ENCODE peak calls at places on chromosomes 2 and 18, in seven cellular contexts. R, B, S, L, O, Z and C are unnamed samples.

GRCh38 chr2:162475661-162476060 is 131.7 kb downstream of the GCA start:
- DNase-seq in L (peak; percentile 6), R (peak; percentile 67), O (no peak), B (peak; percentile 78), S (no peak), Z (peak; percentile 97), C (no peak)

GRCh38 chr18:3245185-3245564 is 2.4 kb upstream of the MYL12A start:
- DNase-seq in B (no peak), S (no peak), Z (no peak), L (no peak), R (no peak), O (no peak), C (no peak)

GRCh38 chr2:106105151-106105922 is 88.8 kb downstream of the UXS1 start:
- DNase-seq in O (no peak), L (no peak), S (no peak), Z (peak; percentile 14), R (no peak), B (no peak), C (no peak)

GRCh38 chr2:42962521-42962953 is 170.2 kb upstream of the HAAO start:
- DNase-seq in Z (no peak), L (peak; percentile 52), B (no peak), S (no peak), R (no peak), O (no peak), C (no peak)

GRCh38 chr2:38454081-38454480 is 77.0 kb upstream of the ATL2 start:
- DNase-seq in R (no peak), O (no peak), B (no peak), Z (no peak), S (no peak), L (no peak), C (no peak)

GRCh38 chr2:11932053-11932512 is 185.7 kb downstream of the LPIN1 start:
- DNase-seq in L (no peak), S (no peak), O (no peak), R (no peak), B (no peak), Z (no peak), C (no peak)

GRCh38 chr18:9629709-9630108 is 15.3 kb upstream of the PPP4R1 start:
- DNase-seq in L (peak; percentile 87), B (no peak), O (no peak), Z (no peak), R (no peak), S (no peak), C (no peak)

GRCh38 chr2:240478346-240479110 is 43.1 kb downstream of the GPC1 start:
- DNase-seq in R (no peak), Z (no peak), S (no peak), B (no peak), O (no peak), L (no peak), C (no peak)

GRCh38 chr2:210459407-210459806 is 17.2 kb downstream of the LANCL1 start:
- DNase-seq in Z (no peak), L (no peak), O (no peak), R (no peak), S (no peak), B (no peak), C (no peak)

GRCh38 chr18:24530630-24531111 is 70.2 kb downstream of the HRH4 start:
- DNase-seq in R (no peak), O (no peak), S (no peak), Z (no peak), B (peak; percentile 80), L (peak; percentile 65), C (no peak)

GRCh38 chr2:11073791-11074190 is 81.5 kb upstream of the SLC66A3 start:
- DNase-seq in S (no peak), O (no peak), R (no peak), L (peak; percentile 14), B (no peak), Z (no peak), C (no peak)

GRCh38 chr2:212264227-212264626 is 274.4 kb downstream of the ERBB4 start:
- DNase-seq in Z (no peak), B (no peak), O (no peak), R (no peak), L (no peak), S (no peak), C (no peak)

GRCh38 chr2:27255660-27256059 is 7.2 kb downstream of the SLC30A3 start:
- DNase-seq in L (peak; percentile 55), O (no peak), R (no peak), Z (no peak), B (no peak), S (no peak), C (no peak)

GRCh38 chr2:1750935-1751767 is 6.8 kb upstream of the PXDN start:
- DNase-seq in B (peak; percentile 83), S (no peak), L (peak; percentile 80), R (peak; percentile 64), O (peak; percentile 77), Z (peak; percentile 73), C (peak; percentile 32)

GRCh38 chr2:53353372-53354111 is 414.1 kb upstream of the CHAC2 start:
- DNase-seq in Z (no peak), L (peak; percentile 73), S (no peak), R (no peak), O (no peak), B (no peak), C (no peak)

GRCh38 chr2:194346189-194346588 is 1310.8 kb upstream of the SLC39A10 start:
- DNase-seq in R (no peak), Z (no peak), S (no peak), L (no peak), O (no peak), B (no peak), C (no peak)

GRCh38 chr2:120291464-120292311 is 39.0 kb downstream of the RALB start:
- DNase-seq in L (no peak), O (peak; percentile 65), S (no peak), Z (no peak), R (no peak), B (no peak), C (no peak)

GRCh38 chr18:25962176-25962575 is 128.2 kb downstream of the SS18 start:
- DNase-seq in S (no peak), R (no peak), L (no peak), Z (no peak), B (no peak), O (no peak), C (no peak)

GRCh38 chr18:68484241-68484640 is 230.7 kb downstream of the TMX3 start:
- DNase-seq in S (no peak), B (no peak), O (no peak), L (peak; percentile 52), R (no peak), Z (no peak), C (no peak)

GRCh38 chr2:15560404-15560987 is 638 bp downstream of the NBAS start:
- DNase-seq in S (peak; percentile 6), Z (peak; percentile 39), B (peak; percentile 45), R (peak; percentile 29), O (no peak), L (peak; percentile 26), C (peak; percentile 100)

GRCh38 chr18:22840606-22841144 is 92.5 kb upstream of the RBBP8 start:
- DNase-seq in R (no peak), Z (no peak), O (no peak), S (no peak), B (no peak), L (peak; percentile 39), C (no peak)

GRCh38 chr18:77648415-77648814 is 398.8 kb downstream of the GALR1 start:
- DNase-seq in O (no peak), L (no peak), S (no peak), B (no peak), Z (no peak), R (no peak), C (no peak)

GRCh38 chr2:141766225-141766624 is 364.6 kb downstream of the LRP1B start:
- DNase-seq in Z (peak; percentile 19), L (no peak), B (no peak), R (no peak), O (no peak), S (no peak), C (no peak)

GRCh38 chr2:38191516-38191915 is 115.6 kb upstream of the CYP1B1 start:
- DNase-seq in Z (no peak), L (peak; percentile 61), R (no peak), B (no peak), S (no peak), O (no peak), C (no peak)

GRCh38 chr2:86028763-86029381 is 76.8 kb downstream of the POLR1A start:
- DNase-seq in O (no peak), Z (no peak), S (no peak), R (peak; percentile 48), B (peak; percentile 66), L (peak; percentile 18), C (no peak)

GRCh38 chr2:95359501-95359930 is 43.0 kb upstream of the FAHD2A start:
- DNase-seq in O (peak; percentile 35), R (no peak), Z (no peak), B (no peak), S (no peak), L (no peak), C (no peak)

GRCh38 chr2:74253937-74254336 is 55.5 kb downstream of the MTHFD2 start:
- DNase-seq in S (no peak), L (peak; percentile 58), R (no peak), O (no peak), Z (no peak), B (no peak), C (no peak)

GRCh38 chr2:32289165-32290054 is 11.7 kb downstream of the YIPF4 start:
- DNase-seq in R (no peak), O (no peak), S (no peak), B (no peak), Z (no peak), L (peak; percentile 77), C (no peak)

GRCh38 chr2:98568161-98568956 is 40.0 kb downstream of the COA5 start:
- DNase-seq in R (no peak), L (peak; percentile 18), O (no peak), B (no peak), S (no peak), Z (no peak), C (no peak)

GRCh38 chr2:165454905-165455304 is 14.6 kb upstream of the CSRNP3 start:
- DNase-seq in B (no peak), Z (no peak), L (no peak), R (no peak), O (no peak), S (no peak), C (no peak)